ENCODE peak calls at places on chromosomes 6 and 20, in four cellular contexts. One of them, this sample, is unnamed.
A peak's percentile ranks its signal among the peaks of the same experiment; 100 is the strongest.

GRCh38 chr20:5844063-5844681 is 94.0 kb downstream of the SHLD1 start:
- DNase-seq in IMR-90: peak; percentile 28
- DNase-seq in mesendoderm: no peak
- DNase-seq in H1: no peak
- DNase-seq in this sample: no peak

GRCh38 chr6:45538636-45539035 is 160.9 kb upstream of the SUPT3H start:
- DNase-seq in IMR-90: no peak
- DNase-seq in mesendoderm: no peak
- DNase-seq in H1: no peak
- DNase-seq in this sample: no peak

GRCh38 chr6:123380257-123380656 is 256.5 kb downstream of the TRDN start:
- DNase-seq in IMR-90: no peak
- DNase-seq in mesendoderm: peak; percentile 50
- DNase-seq in H1: peak; percentile 3
- DNase-seq in this sample: no peak

GRCh38 chr20:46696791-46697279 is 7.6 kb upstream of the TP53RK start:
- DNase-seq in IMR-90: no peak
- DNase-seq in mesendoderm: no peak
- DNase-seq in H1: no peak
- DNase-seq in this sample: no peak

GRCh38 chr6:89495961-89496535 is 63.1 kb downstream of the ANKRD6 start:
- DNase-seq in IMR-90: no peak
- DNase-seq in mesendoderm: peak; percentile 87
- DNase-seq in H1: no peak
- DNase-seq in this sample: no peak

GRCh38 chr20:62274332-62275262 is 28.2 kb upstream of the ADRM1 start:
- DNase-seq in IMR-90: no peak
- DNase-seq in mesendoderm: no peak
- DNase-seq in H1: no peak
- DNase-seq in this sample: no peak

GRCh38 chr20:9660236-9660868 is 146.0 kb downstream of the LAMP5 start:
- DNase-seq in IMR-90: peak; percentile 20
- DNase-seq in mesendoderm: peak; percentile 39
- DNase-seq in H1: no peak
- DNase-seq in this sample: peak; percentile 32

GRCh38 chr6:138175596-138175995 is 13.9 kb downstream of the ARFGEF3 start:
- DNase-seq in IMR-90: no peak
- DNase-seq in mesendoderm: no peak
- DNase-seq in H1: no peak
- DNase-seq in this sample: no peak

GRCh38 chr6:166488081-166488685 is 98.3 kb downstream of the RAMACL start:
- DNase-seq in IMR-90: peak; percentile 39
- DNase-seq in mesendoderm: no peak
- DNase-seq in H1: no peak
- DNase-seq in this sample: no peak

GRCh38 chr6:115514656-115515055 is 546.0 kb downstream of the FRK start:
- DNase-seq in IMR-90: peak; percentile 57
- DNase-seq in mesendoderm: peak; percentile 22
- DNase-seq in H1: no peak
- DNase-seq in this sample: no peak

GRCh38 chr6:2104524-2104880 is 140.9 kb downstream of the GMDS start:
- DNase-seq in IMR-90: no peak
- DNase-seq in mesendoderm: no peak
- DNase-seq in H1: no peak
- DNase-seq in this sample: no peak
- H3K4me2 ChIP-seq in IMR-90: no peak overlapping the region
- H3K4me2 ChIP-seq in mesendoderm: no peak overlapping the region
- H3K4me2 ChIP-seq in H1: no peak overlapping the region
- H3K4me2 ChIP-seq in this sample: no peak overlapping the region

GRCh38 chr20:49635171-49635570 is 67.2 kb upstream of the PTGIS start:
- DNase-seq in IMR-90: no peak
- DNase-seq in mesendoderm: no peak
- DNase-seq in H1: no peak
- DNase-seq in this sample: no peak
- H3K56ac ChIP-seq in IMR-90: no peak overlapping the region
- H3K56ac ChIP-seq in mesendoderm: no peak overlapping the region
- H3K56ac ChIP-seq in H1: no peak overlapping the region
- H3K56ac ChIP-seq in this sample: no peak overlapping the region

GRCh38 chr6:54096811-54097210 is 14.4 kb upstream of the MLIP start:
- DNase-seq in IMR-90: no peak
- DNase-seq in mesendoderm: no peak
- DNase-seq in H1: no peak
- DNase-seq in this sample: no peak

GRCh38 chr6:54095740-54096139 is 15.5 kb upstream of the MLIP start:
- DNase-seq in IMR-90: no peak
- DNase-seq in mesendoderm: no peak
- DNase-seq in H1: no peak
- DNase-seq in this sample: no peak

GRCh38 chr6:54097753-54098152 is 13.5 kb upstream of the MLIP start:
- DNase-seq in IMR-90: no peak
- DNase-seq in mesendoderm: no peak
- DNase-seq in H1: no peak
- DNase-seq in this sample: no peak

GRCh38 chr6:54093306-54093705 is 17.9 kb upstream of the MLIP start:
- DNase-seq in IMR-90: no peak
- DNase-seq in mesendoderm: no peak
- DNase-seq in H1: no peak
- DNase-seq in this sample: no peak

DNA sequence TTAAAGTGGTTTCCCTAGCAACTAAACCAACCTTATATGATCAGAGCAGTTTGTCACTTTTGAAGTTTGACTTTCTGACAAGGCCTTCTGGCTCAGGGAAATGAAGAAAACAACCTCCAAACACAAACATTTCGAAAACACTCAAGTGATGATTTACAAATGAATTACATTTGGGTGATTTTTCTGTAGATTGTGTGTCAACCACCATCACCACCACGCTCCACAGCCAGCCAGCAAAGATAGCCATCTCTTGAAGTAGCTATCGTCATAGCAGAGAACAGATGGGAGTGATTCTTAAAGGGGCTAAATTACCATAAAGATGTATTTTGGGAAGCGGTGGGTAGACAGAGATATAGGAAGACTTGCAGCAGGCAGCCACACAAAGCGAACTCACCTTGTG is 16.4 kb upstream of the MLIP start:
- DNase-seq in IMR-90: no peak
- DNase-seq in mesendoderm: no peak
- DNase-seq in H1: no peak
- DNase-seq in this sample: no peak
- H3K4me2 ChIP-seq in IMR-90: no peak overlapping the region
- H3K4me2 ChIP-seq in mesendoderm: no peak overlapping the region
- H3K4me2 ChIP-seq in H1: no peak overlapping the region
- H3K4me2 ChIP-seq in this sample: no peak overlapping the region

GRCh38 chr20:52259295-52259694 is 67.7 kb upstream of the ZFP64 start:
- DNase-seq in IMR-90: no peak
- DNase-seq in mesendoderm: no peak
- DNase-seq in H1: no peak
- DNase-seq in this sample: no peak

GRCh38 chr20:52267418-52267817 is 75.8 kb upstream of the ZFP64 start:
- DNase-seq in IMR-90: no peak
- DNase-seq in mesendoderm: no peak
- DNase-seq in H1: no peak
- DNase-seq in this sample: no peak

GRCh38 chr20:52256465-52256864 is 64.9 kb upstream of the ZFP64 start:
- DNase-seq in IMR-90: no peak
- DNase-seq in mesendoderm: no peak
- DNase-seq in H1: no peak
- DNase-seq in this sample: no peak

GRCh38 chr20:52261792-52262191 is 70.2 kb upstream of the ZFP64 start:
- DNase-seq in IMR-90: no peak
- DNase-seq in mesendoderm: no peak
- DNase-seq in H1: no peak
- DNase-seq in this sample: no peak
- H3K56ac ChIP-seq in IMR-90: no peak overlapping the region
- H3K56ac ChIP-seq in mesendoderm: no peak overlapping the region
- H3K56ac ChIP-seq in H1: no peak overlapping the region
- H3K56ac ChIP-seq in this sample: no peak overlapping the region

DNA sequence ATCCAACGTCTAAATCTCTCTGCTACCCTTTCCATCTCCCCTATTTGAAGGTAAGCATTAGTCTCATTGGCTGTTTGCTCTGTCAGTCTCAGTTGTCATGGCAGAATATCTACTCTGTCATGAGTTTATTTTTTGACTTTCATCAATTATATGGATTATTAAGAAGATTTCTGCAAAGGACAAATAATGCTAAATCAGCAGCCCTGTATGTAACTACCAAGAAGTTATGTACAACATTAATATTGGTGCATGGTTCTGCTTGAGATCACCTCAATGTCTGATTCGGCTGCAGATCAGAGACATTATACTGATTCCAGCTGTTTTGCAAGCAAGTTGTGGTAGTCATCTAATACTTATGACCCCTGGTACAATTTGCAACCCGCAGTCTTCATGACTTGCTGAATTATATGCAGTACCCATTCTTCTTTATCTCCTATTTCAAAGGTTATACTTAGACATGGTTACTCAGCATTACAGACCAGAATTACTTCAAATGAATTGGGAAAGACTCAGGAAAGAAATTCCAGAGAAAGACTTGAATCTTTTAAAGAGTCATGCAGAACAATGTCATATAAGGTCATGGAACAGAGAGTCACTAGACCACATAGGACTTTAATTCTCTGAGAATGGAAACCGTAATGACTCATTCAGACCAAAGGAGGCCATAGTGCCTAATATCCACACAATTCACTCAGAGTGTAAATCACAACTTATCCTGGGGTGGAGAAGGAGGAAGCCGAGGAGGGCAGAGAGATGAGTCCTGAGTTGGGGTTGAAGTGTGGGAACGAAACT is 201.4 kb downstream of the IBTK start:
- DNase-seq in IMR-90: peak; percentile 87
- DNase-seq in mesendoderm: peak; percentile 12
- DNase-seq in H1: no peak
- DNase-seq in this sample: no peak
- H3K4me2 ChIP-seq in IMR-90: no peak overlapping the region
- H3K4me2 ChIP-seq in mesendoderm: no peak overlapping the region
- H3K4me2 ChIP-seq in H1: no peak overlapping the region
- H3K4me2 ChIP-seq in this sample: no peak overlapping the region

This sample was measured in H9.